ENCODE peak calls at places on chromosomes 5 and 9, in four cellular contexts. G is A549, B is stomach, L is ovary. H is an unnamed sample. For H3K4me1, the result is how much of the 10 kb centered on the place peaks cover.

GRCh38 chr9:77964258-77964657 is 67.4 kb downstream of the GNAQ start:
- DNase-seq in G (no peak), B (no peak), L (no peak), H (no peak)

GRCh38 chr9:27176971-27177370 is 67.9 kb downstream of the TEK start:
- DNase-seq in G (no peak), B (no peak), L (no peak), H (no peak)

GRCh38 chr5:88669314-88669713 is 213.7 kb downstream of the MEF2C start:
- DNase-seq in G (no peak), B (no peak), L (no peak), H (no peak)

GRCh38 chr5:65774346-65774745 is 52.3 kb downstream of the NLN start:
- DNase-seq in G (no peak), B (no peak), L (no peak), H (no peak)

GRCh38 chr5:112973904-112974303 is 2.7 kb upstream of the DCP2 start:
- DNase-seq in G (no peak), B (no peak), L (no peak), H (no peak)

GRCh38 chr9:36191290-36191645 is 547 bp downstream of the CLTA start:
- DNase-seq in G (no peak), B (peak), L (peak), H (peak)

GRCh38 chr5:139636207-139636792 is 11.8 kb upstream of the CXXC5 start:
- DNase-seq in G (no peak), B (peak), L (no peak), H (peak)

GRCh38 chr9:131033269-131034224 is 24.6 kb downstream of the LAMC3 start:
- DNase-seq in G (no peak), B (no peak), L (no peak), H (no peak)

GRCh38 chr5:78560456-78560855 is 88.1 kb downstream of the LHFPL2 start:
- DNase-seq in G (no peak), B (no peak), L (no peak), H (no peak)

GRCh38 chr5:120465281-120465961 is 1.3 kb downstream of the PRR16 start:
- DNase-seq in G (no peak), B (no peak), L (peak), H (peak)

GRCh38 chr9:36268007-36268427 is 9.8 kb upstream of the GNE start:
- DNase-seq in G (no peak), B (no peak), L (no peak), H (no peak)

GRCh38 chr5:108193021-108193795 is 188.7 kb downstream of the FBXL17 start:
- DNase-seq in G (no peak), B (no peak), L (no peak), H (no peak)

DNA sequence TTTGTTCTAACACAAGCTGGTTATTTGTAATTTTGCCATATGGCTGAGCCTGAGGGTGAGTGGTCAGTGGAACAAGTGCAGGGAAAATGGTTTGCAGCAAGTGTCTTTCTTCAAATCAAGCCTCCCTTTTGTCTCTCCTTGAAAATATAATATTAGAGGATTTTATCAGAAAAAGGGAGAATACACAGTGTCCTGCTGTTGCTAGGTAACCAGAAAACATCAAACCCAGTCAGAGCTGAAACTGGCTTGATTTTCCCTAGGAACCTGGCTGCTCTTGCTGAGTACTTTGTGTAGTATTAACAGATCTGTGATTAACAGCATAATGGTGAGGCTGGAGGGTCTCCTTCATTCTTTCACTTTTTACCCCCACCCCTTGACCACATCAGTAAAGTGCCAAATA is 314.0 kb downstream of the ARHGEF28 start:
- DNase-seq in G (no peak), B (no peak), L (no peak), H (no peak)
- TF ChIP-seq EP300 in G (no peak), B (no peak), L (no peak), H (no peak)

DNA sequence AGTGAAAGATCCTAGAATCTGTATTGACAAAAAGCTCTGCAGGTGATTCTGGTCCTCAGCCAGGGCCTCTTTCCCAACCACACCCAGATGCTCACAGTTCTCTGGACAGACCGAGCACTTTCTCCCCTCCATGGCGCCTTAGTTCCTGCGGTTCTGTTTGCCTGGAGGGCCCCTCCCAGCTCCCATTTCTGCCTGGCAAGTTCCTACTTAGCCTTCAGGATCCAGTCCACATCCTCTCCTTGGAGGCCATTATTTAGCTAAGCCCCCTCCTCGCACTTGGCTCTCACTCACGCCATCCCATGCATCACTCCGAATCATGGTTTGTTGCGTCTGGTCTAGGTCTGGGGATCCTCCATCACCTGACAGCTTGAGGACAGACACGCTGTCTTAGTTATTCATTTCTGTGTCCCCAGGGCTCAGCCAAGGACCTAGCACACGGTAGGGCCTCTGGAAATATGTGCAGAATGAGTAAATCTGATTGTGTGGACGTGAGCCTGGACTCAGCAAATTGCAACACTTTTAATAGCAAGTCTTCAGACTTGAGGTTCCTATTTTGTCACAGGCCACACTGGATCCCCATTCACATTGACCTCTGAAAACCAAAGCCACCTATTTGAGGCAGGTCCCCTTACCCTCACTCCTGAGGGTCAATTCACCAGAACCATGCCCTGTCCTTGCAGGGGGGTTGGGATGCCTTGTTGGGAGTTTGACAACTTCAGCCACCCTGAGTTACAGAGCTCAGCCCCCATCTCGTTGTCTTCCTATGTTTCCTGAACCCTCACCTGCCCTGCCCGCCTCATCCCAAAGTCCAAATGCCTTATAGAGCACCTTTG is 50.7 kb downstream of the COL15A1 start:
- DNase-seq in G (no peak), B (no peak), L (no peak), H (no peak)
- H3K4me1 ChIP-seq in G (under half), B (under half), L (under half), H (half or more)

DNA sequence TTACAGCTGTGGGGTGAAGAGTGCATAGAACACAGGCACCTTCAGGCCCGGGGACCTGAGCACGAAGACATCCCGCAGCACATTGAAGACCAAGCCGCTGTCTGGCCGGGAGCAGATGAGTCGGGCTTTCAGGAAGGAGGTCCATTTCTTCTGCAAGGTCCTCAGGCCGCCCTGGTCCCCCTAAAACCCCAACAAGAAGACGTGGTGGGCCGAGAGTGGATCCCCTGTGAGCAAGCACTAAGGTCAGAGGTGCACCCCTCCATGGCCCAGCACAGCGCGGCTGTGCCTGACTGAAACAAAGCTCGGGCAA is 70.5 kb downstream of the SECISBP2 start:
- DNase-seq in G (no peak), B (no peak), L (no peak), H (no peak)
- H3K27ac ChIP-seq in G (no peak), B (peak), L (peak), H (peak)

DNA sequence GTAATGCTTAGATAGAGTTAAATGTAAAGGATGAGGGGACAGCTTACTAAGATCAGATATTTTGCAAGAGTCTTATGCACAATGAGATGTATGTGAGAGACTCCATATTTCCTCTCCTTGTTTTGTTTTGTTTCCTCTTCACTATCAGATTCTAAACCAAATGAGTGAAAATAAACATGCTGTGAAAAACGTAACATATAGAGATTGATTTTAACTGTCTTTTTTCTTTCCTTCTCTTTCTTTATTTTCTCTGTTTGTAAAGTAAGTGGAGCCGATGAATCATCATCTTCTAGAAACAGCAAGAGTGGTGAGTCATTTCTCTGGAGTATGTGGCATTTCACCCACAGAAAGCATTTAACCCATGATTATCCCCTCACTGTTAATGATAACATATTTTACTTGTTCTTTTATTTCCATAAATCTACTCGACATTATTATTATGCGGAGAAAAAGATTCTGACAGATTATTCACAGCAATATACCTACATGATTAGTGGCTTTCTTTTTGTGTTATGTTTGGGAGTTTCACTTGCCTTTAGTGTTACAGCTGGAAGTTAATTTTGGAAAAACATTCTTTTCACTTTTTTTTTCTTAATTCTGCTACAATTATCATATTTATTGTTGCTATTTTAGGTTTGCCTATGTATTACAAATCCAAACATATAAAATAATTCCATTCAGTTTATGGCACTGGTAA is 2.1 kb upstream of the ANXA1 start:
- DNase-seq in G (peak), B (no peak), L (no peak), H (no peak)
- TF ChIP-seq EP300 in G (peak), B (no peak), L (no peak), H (no peak)

DNA sequence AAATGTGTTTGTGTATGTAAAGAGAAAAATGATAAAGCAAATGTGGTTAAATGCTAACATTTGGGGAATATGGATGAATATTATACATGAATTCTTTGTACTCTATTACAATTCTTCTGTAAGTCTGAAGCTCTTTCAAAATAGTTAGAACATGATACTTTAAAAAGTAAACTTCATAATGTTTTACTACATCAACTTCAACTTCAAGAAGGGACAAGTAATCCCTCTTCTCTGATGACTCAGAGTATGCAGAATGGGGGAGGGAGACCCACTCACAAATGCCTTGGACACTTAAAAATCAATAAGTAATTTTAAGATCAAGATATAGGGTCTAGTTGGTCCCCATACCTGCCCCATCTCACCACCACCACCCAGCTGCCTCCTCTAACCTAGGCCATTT is 162.4 kb downstream of the ESM1 start:
- DNase-seq in G (no peak), B (no peak), L (no peak), H (no peak)
- H3K4me1 ChIP-seq in G (under half), B (under half), L (under half), H (under half)

GRCh38 chr5:133967124-133967523 is 1.3 kb downstream of the C5orf15 start:
- DNase-seq in G (no peak), B (no peak), L (no peak), H (no peak)
- H3K27ac ChIP-seq in G (peak), B (peak), L (peak), H (peak)